ENCODE peak calls at places on chromosomes 12 and 14, in ten cellular contexts. F is stimulated activated CD4-positive, alpha-beta T cell treated with anti-CD3 and anti-CD28 coated beads, Interleukin-15, amount 100 ng/mL, for 1 hour; J is activated T-cell treated with anti-CD3 and anti-CD28 coated beads for 1 hour; D is GOT3; B is AG09319; G is HT-29; P is iris pigment epithelial cell; Z is WTC11; K is cardiac fibroblast; L is SK-N-SH. W is an unnamed sample.

GRCh38 chr14:103697196-103697595 is 18.1 kb downstream of the XRCC3 start:
- DNase-seq in F (no peak), J (no peak), D (no peak), B (no peak), G (no peak), P (no peak), Z (no peak), K (no peak), L (no peak), W (no peak)

GRCh38 chr12:97173672-97174385 is 266.8 kb downstream of the NEDD1 start:
- DNase-seq in F (no peak), J (no peak), D (no peak), B (no peak), G (no peak), P (no peak), Z (no peak), K (no peak), L (no peak), W (no peak)

GRCh38 chr12:57095440-57095839 is 6.5 kb downstream of the NAB2 start:
- DNase-seq in F (no peak), J (no peak), D (no peak), B (no peak), G (no peak), P (no peak), Z (no peak), K (no peak), L (peak), W (no peak)

GRCh38 chr12:11641522-11641921 is 8.0 kb upstream of the ETV6 start:
- DNase-seq in F (no peak), J (no peak), D (no peak), B (no peak), G (no peak), P (no peak), Z (no peak), K (no peak), L (no peak), W (no peak)

GRCh38 chr14:34843011-34843554 is 32.1 kb downstream of the BAZ1A start:
- DNase-seq in F (no peak), J (no peak), D (no peak), B (peak), G (no peak), P (peak), Z (no peak), K (peak), L (peak), W (no peak)

GRCh38 chr14:105367116-105368031 is 31.0 kb upstream of the TEX22 start:
- DNase-seq in F (no peak), J (no peak), D (no peak), B (no peak), G (no peak), P (no peak), Z (no peak), K (no peak), L (no peak), W (no peak)

GRCh38 chr12:92927055-92927435 is 2.0 kb downstream of the EEA1 start:
- DNase-seq in F (no peak), J (no peak), D (no peak), B (peak), G (no peak), P (peak), Z (no peak), K (peak), L (peak), W (no peak)

GRCh38 chr12:47686645-47687240 is 19.1 kb downstream of the RPAP3 start:
- DNase-seq in F (no peak), J (no peak), D (no peak), B (no peak), G (peak), P (peak), Z (no peak), K (peak), L (peak), W (no peak)

GRCh38 chr12:21372602-21373001 is at the start of gene IAPP:
- DNase-seq in F (no peak), J (no peak), D (no peak), B (no peak), G (no peak), P (no peak), Z (no peak), K (no peak), L (no peak), W (no peak)

GRCh38 chr12:11171953-11172675 is 1.1 kb downstream of the SMIM10L1 start:
- DNase-seq in F (no peak), J (no peak), D (no peak), B (no peak), G (peak), P (peak), Z (no peak), K (peak), L (peak), W (peak)